ENCODE peak calls at places on chromosomes 3 and 15, in ten cellular contexts. Y, Z, N, D, X, M, L, S, U and B are unnamed samples.

GRCh38 chr15:79593119-79593869 is 161.2 kb downstream of the MINAR1 start:
- DNase-seq in Y (no peak), L (no peak), S (no peak), N (no peak), M (peak), Z (peak), U (no peak), X (no peak), D (no peak), B (peak)

GRCh38 chr15:56718560-56718959 is 14.7 kb downstream of the ZNF280D start:
- DNase-seq in Z (no peak), S (no peak), N (no peak), U (no peak), X (no peak), D (no peak), M (no peak), Y (no peak), L (no peak), B (no peak)

GRCh38 chr3:157566596-157566995 is 63.4 kb upstream of the VEPH1 start:
- DNase-seq in X (no peak), Y (no peak), Z (peak), S (no peak), L (no peak), U (no peak), N (no peak), D (no peak), M (no peak), B (peak)

GRCh38 chr15:101522621-101523559 is 33.4 kb upstream of the PCSK6 start:
- DNase-seq in U (no peak), N (no peak), Z (no peak), D (no peak), M (no peak), L (no peak), X (peak), Y (no peak), S (no peak), B (no peak)

GRCh38 chr3:193996205-193996604 is 139.7 kb upstream of the HES1 start:
- DNase-seq in Y (no peak), X (no peak), Z (no peak), U (no peak), M (no peak), S (no peak), D (no peak), N (no peak), L (no peak), B (no peak)

GRCh38 chr3:12158387-12159226 is at the start of gene TIMP4:
- DNase-seq in Y (peak), L (no peak), M (peak), N (peak), X (no peak), U (no peak), Z (peak), S (no peak), D (no peak), B (peak)

GRCh38 chr3:155890671-155891190 is 20.3 kb downstream of the GMPS start:
- DNase-seq in N (peak), Z (peak), Y (no peak), D (no peak), M (peak), U (no peak), L (no peak), X (peak), S (no peak), B (peak)

GRCh38 chr3:182092662-182093262 is 381.0 kb downstream of the SOX2 start:
- DNase-seq in Z (no peak), X (no peak), U (no peak), L (peak), S (no peak), D (peak), M (no peak), N (peak), Y (peak), B (no peak)

GRCh38 chr15:69713726-69714559 is 261.3 kb downstream of the RPLP1 start:
- DNase-seq in D (no peak), S (peak), N (no peak), L (no peak), Z (no peak), Y (peak), X (no peak), M (no peak), U (no peak), B (no peak)